ENCODE peak calls at places on chromosomes 16 and 17, in six cellular contexts. M is transverse colon; C is C1 segment of cervical spinal cord; D is substantia nigra; T is cardiac muscle cell; L is activated gamma-delta T cell treated with anti-CD3 and anti-CD28 coated beads, Interleukin-2, amount 50 U/mL, for 16 hours. N is an unnamed sample.

GRCh38 chr17:35079547-35079946 is 16.0 kb upstream of the RFFL start:
- DNase-seq in M (no peak), C (no peak), D (no peak), T (no peak), L (no peak), N (no peak)

GRCh38 chr16:61435356-61435755 is 600.9 kb downstream of the CDH8 start:
- DNase-seq in M (no peak), C (no peak), D (no peak), T (no peak), L (no peak), N (no peak)

GRCh38 chr17:57440522-57441269 is 184.4 kb downstream of the MSI2 start:
- DNase-seq in M (peak), C (peak), D (peak), T (peak), L (peak), N (peak)

GRCh38 chr17:73820686-73821448 is 176.6 kb upstream of the SDK2 start:
- DNase-seq in M (peak), C (no peak), D (peak), T (peak), L (no peak), N (peak)

GRCh38 chr17:52027081-52027480 is 131.4 kb downstream of the CA10 start:
- DNase-seq in M (no peak), C (no peak), D (no peak), T (no peak), L (no peak), N (no peak)

GRCh38 chr17:75854111-75854748 is 905 bp downstream of the WBP2 start:
- DNase-seq in M (no peak), C (no peak), D (no peak), T (no peak), L (no peak), N (no peak)

GRCh38 chr17:5941258-5941657 is 128.9 kb upstream of the WSCD1 start:
- DNase-seq in M (no peak), C (no peak), D (no peak), T (no peak), L (no peak), N (no peak)

GRCh38 chr17:71316498-71316897 is 804.3 kb upstream of the SOX9 start:
- DNase-seq in M (no peak), C (no peak), D (no peak), T (no peak), L (no peak), N (no peak)

GRCh38 chr16:1620391-1620790 is 8.2 kb downstream of the CRAMP1 start:
- DNase-seq in M (no peak), C (no peak), D (no peak), T (no peak), L (no peak), N (no peak)

GRCh38 chr16:59179446-59180082 is 445.4 kb upstream of the GOT2 start:
- DNase-seq in M (no peak), C (no peak), D (no peak), T (no peak), L (no peak), N (no peak)

GRCh38 chr17:69437475-69437874 is 23.0 kb downstream of the MAP2K6 start:
- DNase-seq in M (no peak), C (no peak), D (no peak), T (no peak), L (no peak), N (no peak)

GRCh38 chr17:4163951-4164350 is 21.0 kb downstream of the CYB5D2 start:
- DNase-seq in M (no peak), C (no peak), D (no peak), T (no peak), L (no peak), N (no peak)

GRCh38 chr17:16171613-16172012 is 43.7 kb downstream of the NCOR1 start:
- DNase-seq in M (no peak), C (no peak), D (no peak), T (no peak), L (no peak), N (no peak)

GRCh38 chr17:18028114-18028513 is 10.9 kb downstream of the ATPAF2 start:
- DNase-seq in M (no peak), C (no peak), D (no peak), T (peak), L (no peak), N (no peak)

GRCh38 chr17:28953444-28954118 is 2.3 kb upstream of the PHF12 start:
- DNase-seq in M (peak), C (peak), D (peak), T (peak), L (peak), N (peak)

GRCh38 chr17:20156196-20157077 is 147.3 kb downstream of the SPECC1 start:
- DNase-seq in M (peak), C (peak), D (no peak), T (peak), L (no peak), N (peak)

GRCh38 chr16:57304169-57305061 is 19.9 kb upstream of the PLLP start:
- DNase-seq in M (peak), C (no peak), D (no peak), T (peak), L (no peak), N (no peak)

GRCh38 chr16:61295311-61295710 is 740.9 kb downstream of the CDH8 start:
- DNase-seq in M (no peak), C (no peak), D (no peak), T (no peak), L (no peak), N (no peak)

N was measured in glutamatergic neuron.